ENCODE peak calls at places on chromosomes 12 and 14, in nine cellular contexts. One of them, this sample, is unnamed.

GRCh38 chr14:68941820-68942219 is 37.3 kb downstream of the ACTN1 start:
- DNase-seq in stomach: peak
- DNase-seq in endothelial cell of umbilical vein: peak
- DNase-seq in GM23338: peak
- DNase-seq in transverse colon: peak
- DNase-seq in HCT116: no peak
- DNase-seq in K562: no peak
- DNase-seq in SK-N-SH: no peak
- DNase-seq in vagina: no peak
- DNase-seq in this sample: no peak

GRCh38 chr12:29238822-29239291 is 89.8 kb downstream of the FAR2 start:
- DNase-seq in stomach: no peak
- DNase-seq in endothelial cell of umbilical vein: peak
- DNase-seq in GM23338: no peak
- DNase-seq in transverse colon: no peak
- DNase-seq in HCT116: no peak
- DNase-seq in K562: no peak
- DNase-seq in SK-N-SH: no peak
- DNase-seq in vagina: no peak
- DNase-seq in this sample: no peak

GRCh38 chr14:87615822-87616679 is 376.9 kb downstream of the GALC start:
- DNase-seq in stomach: peak
- DNase-seq in endothelial cell of umbilical vein: no peak
- DNase-seq in GM23338: peak
- DNase-seq in transverse colon: peak
- DNase-seq in HCT116: peak
- DNase-seq in K562: peak
- DNase-seq in SK-N-SH: peak
- DNase-seq in vagina: no peak
- DNase-seq in this sample: no peak

GRCh38 chr12:131436922-131437705 is 273.8 kb upstream of the SFSWAP start:
- DNase-seq in stomach: peak
- DNase-seq in endothelial cell of umbilical vein: no peak
- DNase-seq in GM23338: peak
- DNase-seq in transverse colon: no peak
- DNase-seq in HCT116: no peak
- DNase-seq in K562: no peak
- DNase-seq in SK-N-SH: no peak
- DNase-seq in vagina: no peak
- DNase-seq in this sample: no peak

GRCh38 chr14:36656769-36657408 is 4.8 kb upstream of the PAX9 start:
- DNase-seq in stomach: no peak
- DNase-seq in endothelial cell of umbilical vein: no peak
- DNase-seq in GM23338: peak
- DNase-seq in transverse colon: no peak
- DNase-seq in HCT116: no peak
- DNase-seq in K562: no peak
- DNase-seq in SK-N-SH: no peak
- DNase-seq in vagina: no peak
- DNase-seq in this sample: no peak

GRCh38 chr14:75088566-75089373 is 19.3 kb downstream of the ZC2HC1C start:
- DNase-seq in stomach: peak
- DNase-seq in endothelial cell of umbilical vein: peak
- DNase-seq in GM23338: peak
- DNase-seq in transverse colon: peak
- DNase-seq in HCT116: peak
- DNase-seq in K562: peak
- DNase-seq in SK-N-SH: peak
- DNase-seq in vagina: no peak
- DNase-seq in this sample: no peak

GRCh38 chr14:22283000-22283399 is 306.0 kb downstream of the DAD1 start:
- DNase-seq in stomach: no peak
- DNase-seq in endothelial cell of umbilical vein: no peak
- DNase-seq in GM23338: no peak
- DNase-seq in transverse colon: no peak
- DNase-seq in HCT116: no peak
- DNase-seq in K562: no peak
- DNase-seq in SK-N-SH: no peak
- DNase-seq in vagina: no peak
- DNase-seq in this sample: no peak

GRCh38 chr14:34340226-34340625 is 121.8 kb downstream of the SPTSSA start:
- DNase-seq in stomach: no peak
- DNase-seq in endothelial cell of umbilical vein: no peak
- DNase-seq in GM23338: no peak
- DNase-seq in transverse colon: no peak
- DNase-seq in HCT116: no peak
- DNase-seq in K562: no peak
- DNase-seq in SK-N-SH: no peak
- DNase-seq in vagina: no peak
- DNase-seq in this sample: no peak

DNA sequence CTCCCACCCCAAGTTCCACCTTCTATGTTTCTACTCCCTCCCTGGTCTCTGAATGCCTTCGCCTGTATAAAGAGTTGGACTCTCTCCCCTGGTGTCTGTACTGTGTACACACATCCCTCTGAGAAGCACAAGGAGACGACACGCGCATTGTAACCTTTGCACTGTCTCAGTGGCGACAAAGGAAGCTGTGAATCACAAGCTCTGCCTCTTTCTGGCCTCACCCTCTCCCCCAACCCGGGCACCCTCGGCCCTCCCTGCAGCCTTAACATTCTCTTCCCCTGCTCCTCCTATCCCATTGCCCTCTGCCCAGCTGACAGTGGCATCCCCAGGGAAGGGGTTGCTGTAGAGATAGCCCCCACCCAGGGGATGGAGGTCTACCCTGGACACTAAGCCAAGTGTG is 2.5 kb upstream of the SMARCD1 start:
- DNase-seq in stomach: no peak
- DNase-seq in endothelial cell of umbilical vein: no peak
- DNase-seq in GM23338: no peak
- DNase-seq in transverse colon: peak
- DNase-seq in HCT116: no peak
- DNase-seq in K562: no peak
- DNase-seq in SK-N-SH: no peak
- DNase-seq in vagina: no peak
- DNase-seq in this sample: no peak
- TF ChIP-seq POLR2AphosphoS5 in stomach: no peak
- TF ChIP-seq POLR2AphosphoS5 in endothelial cell of umbilical vein: no peak
- TF ChIP-seq POLR2AphosphoS5 in GM23338: no peak
- TF ChIP-seq POLR2AphosphoS5 in transverse colon: no peak
- TF ChIP-seq POLR2AphosphoS5 in HCT116: no peak
- TF ChIP-seq POLR2AphosphoS5 in K562: no peak
- TF ChIP-seq POLR2AphosphoS5 in SK-N-SH: no peak
- TF ChIP-seq POLR2AphosphoS5 in vagina: no peak
- TF ChIP-seq POLR2AphosphoS5 in this sample: no peak

GRCh38 chr12:120630139-120630895 is 10.1 kb upstream of the CABP1 start:
- DNase-seq in stomach: no peak
- DNase-seq in endothelial cell of umbilical vein: no peak
- DNase-seq in GM23338: no peak
- DNase-seq in transverse colon: no peak
- DNase-seq in HCT116: no peak
- DNase-seq in K562: no peak
- DNase-seq in SK-N-SH: peak
- DNase-seq in vagina: no peak
- DNase-seq in this sample: no peak

GRCh38 chr12:120631097-120631496 is 9.3 kb upstream of the CABP1 start:
- DNase-seq in stomach: no peak
- DNase-seq in endothelial cell of umbilical vein: no peak
- DNase-seq in GM23338: no peak
- DNase-seq in transverse colon: no peak
- DNase-seq in HCT116: no peak
- DNase-seq in K562: no peak
- DNase-seq in SK-N-SH: no peak
- DNase-seq in vagina: no peak
- DNase-seq in this sample: no peak

GRCh38 chr12:120620624-120621023 is 19.8 kb upstream of the CABP1 start:
- DNase-seq in stomach: peak
- DNase-seq in endothelial cell of umbilical vein: no peak
- DNase-seq in GM23338: no peak
- DNase-seq in transverse colon: peak
- DNase-seq in HCT116: no peak
- DNase-seq in K562: no peak
- DNase-seq in SK-N-SH: no peak
- DNase-seq in vagina: no peak
- DNase-seq in this sample: no peak

GRCh38 chr12:120628919-120629318 is 11.5 kb upstream of the CABP1 start:
- DNase-seq in stomach: peak
- DNase-seq in endothelial cell of umbilical vein: no peak
- DNase-seq in GM23338: peak
- DNase-seq in transverse colon: peak
- DNase-seq in HCT116: no peak
- DNase-seq in K562: peak
- DNase-seq in SK-N-SH: peak
- DNase-seq in vagina: no peak
- DNase-seq in this sample: no peak

DNA sequence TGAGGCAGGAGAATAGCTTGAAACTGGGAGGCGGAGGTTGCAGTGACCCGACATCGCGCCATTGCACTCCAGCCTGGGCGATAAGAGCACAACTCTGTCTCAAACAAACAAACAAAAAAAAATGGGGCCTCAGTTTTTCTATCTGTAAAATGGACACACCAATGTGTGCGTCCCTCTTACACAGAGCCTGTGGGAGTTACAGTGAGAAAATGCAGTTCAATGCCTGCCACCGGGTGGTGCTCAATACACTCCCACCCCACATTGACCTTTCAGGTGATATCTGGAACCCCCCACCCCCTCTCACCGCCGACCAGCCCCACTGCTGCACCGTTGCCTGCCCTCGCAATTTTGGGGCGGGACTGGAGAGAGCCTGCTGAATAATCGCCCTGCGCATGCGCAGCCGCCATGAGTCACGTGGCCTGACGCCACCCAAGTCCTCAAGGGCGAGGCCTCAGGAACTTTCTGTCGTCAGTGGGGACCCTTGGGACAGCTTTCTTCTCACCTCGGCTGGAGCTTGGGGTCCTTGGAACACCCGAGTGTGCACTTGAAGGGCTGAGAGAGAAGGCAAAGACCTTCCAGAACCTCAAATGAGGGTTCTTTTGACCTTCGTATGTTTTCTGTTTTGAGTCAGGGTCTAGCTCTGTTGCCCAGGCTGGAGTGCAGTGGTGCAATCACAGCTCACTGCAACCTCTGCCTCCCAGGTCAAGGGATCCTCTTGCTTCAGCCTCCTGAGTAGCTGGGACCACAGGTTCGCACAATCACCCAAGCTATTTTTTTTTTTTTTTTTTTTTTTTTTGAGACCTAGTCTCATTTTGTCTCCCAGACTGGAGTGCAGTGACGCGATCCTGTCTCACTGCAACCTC is 14.6 kb upstream of the CABP1 start:
- DNase-seq in stomach: no peak
- DNase-seq in endothelial cell of umbilical vein: no peak
- DNase-seq in GM23338: peak
- DNase-seq in transverse colon: no peak
- DNase-seq in HCT116: peak
- DNase-seq in K562: peak
- DNase-seq in SK-N-SH: peak
- DNase-seq in vagina: no peak
- DNase-seq in this sample: peak
- TF ChIP-seq CTCF in stomach: no peak
- TF ChIP-seq CTCF in endothelial cell of umbilical vein: no peak
- TF ChIP-seq CTCF in GM23338: peak
- TF ChIP-seq CTCF in transverse colon: peak
- TF ChIP-seq CTCF in HCT116: no peak
- TF ChIP-seq CTCF in K562: peak
- TF ChIP-seq CTCF in SK-N-SH: peak
- TF ChIP-seq CTCF in vagina: no peak
- TF ChIP-seq CTCF in this sample: no peak

GRCh38 chr12:49325606-49326005 is 2.6 kb downstream of the TROAP start:
- DNase-seq in stomach: peak
- DNase-seq in endothelial cell of umbilical vein: no peak
- DNase-seq in GM23338: no peak
- DNase-seq in transverse colon: no peak
- DNase-seq in HCT116: no peak
- DNase-seq in K562: no peak
- DNase-seq in SK-N-SH: no peak
- DNase-seq in vagina: peak
- DNase-seq in this sample: no peak

GRCh38 chr12:49327368-49327767 is 4.3 kb downstream of the TROAP start:
- DNase-seq in stomach: no peak
- DNase-seq in endothelial cell of umbilical vein: no peak
- DNase-seq in GM23338: no peak
- DNase-seq in transverse colon: no peak
- DNase-seq in HCT116: no peak
- DNase-seq in K562: no peak
- DNase-seq in SK-N-SH: no peak
- DNase-seq in vagina: no peak
- DNase-seq in this sample: no peak

GRCh38 chr12:49323524-49324097 is 556 bp downstream of the TROAP start:
- DNase-seq in stomach: no peak
- DNase-seq in endothelial cell of umbilical vein: no peak
- DNase-seq in GM23338: no peak
- DNase-seq in transverse colon: no peak
- DNase-seq in HCT116: no peak
- DNase-seq in K562: no peak
- DNase-seq in SK-N-SH: no peak
- DNase-seq in vagina: no peak
- DNase-seq in this sample: no peak

GRCh38 chr12:49322367-49322707 is 718 bp upstream of the TROAP start:
- DNase-seq in stomach: no peak
- DNase-seq in endothelial cell of umbilical vein: no peak
- DNase-seq in GM23338: no peak
- DNase-seq in transverse colon: no peak
- DNase-seq in HCT116: no peak
- DNase-seq in K562: no peak
- DNase-seq in SK-N-SH: no peak
- DNase-seq in vagina: no peak
- DNase-seq in this sample: no peak

DNA sequence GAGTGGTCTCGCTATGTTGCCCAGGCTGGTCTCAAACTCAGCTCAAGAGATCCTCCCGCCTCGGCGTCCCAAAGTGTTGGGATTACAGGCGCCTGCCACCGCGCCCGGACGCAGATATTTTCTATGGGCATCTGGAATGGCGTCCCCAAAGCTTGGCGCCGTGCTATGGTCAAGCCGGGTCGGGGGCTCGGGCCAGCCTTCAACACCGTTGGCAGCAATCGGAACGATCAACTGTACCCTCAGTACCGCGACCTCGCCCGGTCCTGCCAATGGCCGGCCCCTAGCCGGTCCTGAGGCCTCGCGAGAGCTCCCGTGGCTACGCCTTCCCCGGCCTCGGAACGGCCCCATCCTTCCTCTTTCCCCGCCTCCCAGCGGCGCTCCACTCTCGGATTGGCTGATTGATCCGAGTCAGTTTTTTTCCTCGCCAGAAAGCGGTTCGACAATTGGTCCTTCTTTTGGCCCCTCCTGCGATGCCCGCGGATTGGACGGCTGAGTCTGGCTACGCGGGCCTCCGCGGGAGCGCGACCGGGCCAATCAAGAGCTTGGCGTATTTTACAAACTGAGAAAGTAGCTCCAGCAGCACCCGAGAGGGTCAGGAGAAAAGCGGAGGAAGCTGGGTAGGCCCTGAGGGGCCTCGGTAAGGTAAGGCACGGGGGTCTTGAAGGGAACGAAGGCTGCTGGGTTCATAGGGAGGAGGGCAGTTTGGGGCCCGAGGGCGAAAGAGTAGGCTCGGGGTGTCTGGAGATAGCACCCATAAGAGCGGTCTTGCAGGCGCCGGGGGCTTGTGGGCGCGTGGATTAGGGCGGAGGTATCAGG is at the start of gene TROAP:
- DNase-seq in stomach: peak
- DNase-seq in endothelial cell of umbilical vein: peak
- DNase-seq in GM23338: peak
- DNase-seq in transverse colon: peak
- DNase-seq in HCT116: peak
- DNase-seq in K562: peak
- DNase-seq in SK-N-SH: peak
- DNase-seq in vagina: peak
- DNase-seq in this sample: peak
- TF ChIP-seq POLR2AphosphoS5 in stomach: no peak
- TF ChIP-seq POLR2AphosphoS5 in endothelial cell of umbilical vein: peak
- TF ChIP-seq POLR2AphosphoS5 in GM23338: peak
- TF ChIP-seq POLR2AphosphoS5 in transverse colon: peak
- TF ChIP-seq POLR2AphosphoS5 in HCT116: peak
- TF ChIP-seq POLR2AphosphoS5 in K562: peak
- TF ChIP-seq POLR2AphosphoS5 in SK-N-SH: peak
- TF ChIP-seq POLR2AphosphoS5 in vagina: peak
- TF ChIP-seq POLR2AphosphoS5 in this sample: peak

GRCh38 chr14:20458031-20458789 is 3.0 kb downstream of the PIP4P1 start:
- DNase-seq in stomach: no peak
- DNase-seq in endothelial cell of umbilical vein: no peak
- DNase-seq in GM23338: peak
- DNase-seq in transverse colon: no peak
- DNase-seq in HCT116: no peak
- DNase-seq in K562: peak
- DNase-seq in SK-N-SH: no peak
- DNase-seq in vagina: no peak
- DNase-seq in this sample: no peak
- TF ChIP-seq CTCF in stomach: no peak
- TF ChIP-seq CTCF in endothelial cell of umbilical vein: no peak
- TF ChIP-seq CTCF in GM23338: no peak
- TF ChIP-seq CTCF in transverse colon: no peak
- TF ChIP-seq CTCF in HCT116: no peak
- TF ChIP-seq CTCF in K562: no peak
- TF ChIP-seq CTCF in SK-N-SH: no peak
- TF ChIP-seq CTCF in vagina: no peak
- TF ChIP-seq CTCF in this sample: no peak

This sample was measured in upper lobe of left lung.